ENCODE peak calls at places on chromosomes 4 and X, in nine cellular contexts. One of them, this sample, is unnamed.

GRCh38 chr4:25654031-25654970 is 1.4 kb upstream of the SLC34A2 start:
- DNase-seq in activated CD8-positive, alpha-beta memory T cell treated with anti-CD3 and anti-CD28 coated beads for 48 hours: no peak
- DNase-seq in COLO829: no peak
- DNase-seq in astrocyte of the cerebellum: peak
- DNase-seq in caudate nucleus: no peak
- DNase-seq in mammary epithelial cell: no peak
- DNase-seq in CD8-positive, alpha-beta memory T cell: no peak
- DNase-seq in CD4-positive, alpha-beta T cell: no peak
- DNase-seq in Caco-2: no peak
- DNase-seq in this sample: no peak

GRCh38 chr4:16505726-16506125 is 279.5 kb upstream of the TAPT1 start:
- DNase-seq in activated CD8-positive, alpha-beta memory T cell treated with anti-CD3 and anti-CD28 coated beads for 48 hours: no peak
- DNase-seq in COLO829: no peak
- DNase-seq in astrocyte of the cerebellum: no peak
- DNase-seq in caudate nucleus: no peak
- DNase-seq in mammary epithelial cell: no peak
- DNase-seq in CD8-positive, alpha-beta memory T cell: no peak
- DNase-seq in CD4-positive, alpha-beta T cell: no peak
- DNase-seq in Caco-2: no peak
- DNase-seq in this sample: peak

GRCh38 chrX:115988825-115989224 is 181.7 kb upstream of the AGTR2 start:
- DNase-seq in activated CD8-positive, alpha-beta memory T cell treated with anti-CD3 and anti-CD28 coated beads for 48 hours: no peak
- DNase-seq in COLO829: no peak
- DNase-seq in astrocyte of the cerebellum: no peak
- DNase-seq in caudate nucleus: no peak
- DNase-seq in mammary epithelial cell: no peak
- DNase-seq in CD8-positive, alpha-beta memory T cell: no peak
- DNase-seq in CD4-positive, alpha-beta T cell: no peak
- DNase-seq in Caco-2: no peak
- DNase-seq in this sample: no peak

GRCh38 chr4:155392486-155393184 is 15.9 kb upstream of the MAP9 start:
- DNase-seq in activated CD8-positive, alpha-beta memory T cell treated with anti-CD3 and anti-CD28 coated beads for 48 hours: no peak
- DNase-seq in COLO829: peak
- DNase-seq in astrocyte of the cerebellum: no peak
- DNase-seq in caudate nucleus: no peak
- DNase-seq in mammary epithelial cell: peak
- DNase-seq in CD8-positive, alpha-beta memory T cell: no peak
- DNase-seq in CD4-positive, alpha-beta T cell: no peak
- DNase-seq in Caco-2: peak
- DNase-seq in this sample: no peak

GRCh38 chr4:152988721-152989553 is 52.8 kb downstream of the FHDC1 start:
- DNase-seq in activated CD8-positive, alpha-beta memory T cell treated with anti-CD3 and anti-CD28 coated beads for 48 hours: no peak
- DNase-seq in COLO829: no peak
- DNase-seq in astrocyte of the cerebellum: no peak
- DNase-seq in caudate nucleus: no peak
- DNase-seq in mammary epithelial cell: no peak
- DNase-seq in CD8-positive, alpha-beta memory T cell: no peak
- DNase-seq in CD4-positive, alpha-beta T cell: no peak
- DNase-seq in Caco-2: no peak
- DNase-seq in this sample: no peak

GRCh38 chr4:20676773-20677172 is 23.5 kb upstream of the PACRGL start:
- DNase-seq in activated CD8-positive, alpha-beta memory T cell treated with anti-CD3 and anti-CD28 coated beads for 48 hours: no peak
- DNase-seq in COLO829: no peak
- DNase-seq in astrocyte of the cerebellum: no peak
- DNase-seq in caudate nucleus: no peak
- DNase-seq in mammary epithelial cell: no peak
- DNase-seq in CD8-positive, alpha-beta memory T cell: no peak
- DNase-seq in CD4-positive, alpha-beta T cell: no peak
- DNase-seq in Caco-2: no peak
- DNase-seq in this sample: no peak

GRCh38 chrX:145190801-145191389 is 56.4 kb upstream of the SPANXN1 start:
- DNase-seq in activated CD8-positive, alpha-beta memory T cell treated with anti-CD3 and anti-CD28 coated beads for 48 hours: no peak
- DNase-seq in COLO829: no peak
- DNase-seq in astrocyte of the cerebellum: no peak
- DNase-seq in caudate nucleus: no peak
- DNase-seq in mammary epithelial cell: peak
- DNase-seq in CD8-positive, alpha-beta memory T cell: no peak
- DNase-seq in CD4-positive, alpha-beta T cell: no peak
- DNase-seq in Caco-2: no peak
- DNase-seq in this sample: no peak

GRCh38 chr4:176837176-176837915 is 44.6 kb upstream of the VEGFC start:
- DNase-seq in activated CD8-positive, alpha-beta memory T cell treated with anti-CD3 and anti-CD28 coated beads for 48 hours: no peak
- DNase-seq in COLO829: no peak
- DNase-seq in astrocyte of the cerebellum: no peak
- DNase-seq in caudate nucleus: no peak
- DNase-seq in mammary epithelial cell: no peak
- DNase-seq in CD8-positive, alpha-beta memory T cell: no peak
- DNase-seq in CD4-positive, alpha-beta T cell: no peak
- DNase-seq in Caco-2: no peak
- DNase-seq in this sample: no peak

GRCh38 chrX:45164995-45165394 is 35.7 kb downstream of the DIPK2B start:
- DNase-seq in activated CD8-positive, alpha-beta memory T cell treated with anti-CD3 and anti-CD28 coated beads for 48 hours: no peak
- DNase-seq in COLO829: no peak
- DNase-seq in astrocyte of the cerebellum: no peak
- DNase-seq in caudate nucleus: no peak
- DNase-seq in mammary epithelial cell: no peak
- DNase-seq in CD8-positive, alpha-beta memory T cell: no peak
- DNase-seq in CD4-positive, alpha-beta T cell: no peak
- DNase-seq in Caco-2: no peak
- DNase-seq in this sample: no peak

GRCh38 chrX:135572436-135572835 is 52.0 kb downstream of the INTS6L start:
- DNase-seq in activated CD8-positive, alpha-beta memory T cell treated with anti-CD3 and anti-CD28 coated beads for 48 hours: no peak
- DNase-seq in COLO829: no peak
- DNase-seq in astrocyte of the cerebellum: no peak
- DNase-seq in caudate nucleus: no peak
- DNase-seq in mammary epithelial cell: no peak
- DNase-seq in CD8-positive, alpha-beta memory T cell: no peak
- DNase-seq in CD4-positive, alpha-beta T cell: no peak
- DNase-seq in Caco-2: no peak
- DNase-seq in this sample: no peak

GRCh38 chrX:29257516-29257915 is 670.3 kb downstream of the IL1RAPL1 start:
- DNase-seq in activated CD8-positive, alpha-beta memory T cell treated with anti-CD3 and anti-CD28 coated beads for 48 hours: no peak
- DNase-seq in COLO829: peak
- DNase-seq in astrocyte of the cerebellum: peak
- DNase-seq in caudate nucleus: no peak
- DNase-seq in mammary epithelial cell: no peak
- DNase-seq in CD8-positive, alpha-beta memory T cell: no peak
- DNase-seq in CD4-positive, alpha-beta T cell: no peak
- DNase-seq in Caco-2: no peak
- DNase-seq in this sample: no peak

GRCh38 chr4:26356067-26356466 is 35.3 kb downstream of the RBPJ start:
- DNase-seq in activated CD8-positive, alpha-beta memory T cell treated with anti-CD3 and anti-CD28 coated beads for 48 hours: no peak
- DNase-seq in COLO829: no peak
- DNase-seq in astrocyte of the cerebellum: no peak
- DNase-seq in caudate nucleus: no peak
- DNase-seq in mammary epithelial cell: peak
- DNase-seq in CD8-positive, alpha-beta memory T cell: no peak
- DNase-seq in CD4-positive, alpha-beta T cell: no peak
- DNase-seq in Caco-2: no peak
- DNase-seq in this sample: no peak

GRCh38 chrX:129678176-129678880 is 23.6 kb upstream of the APLN start:
- DNase-seq in activated CD8-positive, alpha-beta memory T cell treated with anti-CD3 and anti-CD28 coated beads for 48 hours: peak
- DNase-seq in COLO829: no peak
- DNase-seq in astrocyte of the cerebellum: no peak
- DNase-seq in caudate nucleus: peak
- DNase-seq in mammary epithelial cell: no peak
- DNase-seq in CD8-positive, alpha-beta memory T cell: peak
- DNase-seq in CD4-positive, alpha-beta T cell: peak
- DNase-seq in Caco-2: peak
- DNase-seq in this sample: peak

This sample was measured in HuH-7.